ENCODE peak calls at places on chromosomes 11 and 22, in five cellular contexts. T is naive thymus-derived CD8-positive, alpha-beta T cell; B is AG09309; I is HL-60; F is stimulated activated CD4-positive, alpha-beta T cell treated with anti-CD3 and anti-CD28 coated beads, Interleukin-1b, Interleukin-23, amount 100 ng/mL, for 1 hour. R is an unnamed sample.
A peak's percentile ranks its signal among the peaks of the same experiment; 100 is the strongest.

GRCh38 chr11:30285416-30286121 is 37.3 kb upstream of the ARL14EP start:
- DNase-seq in B (no peak), F (no peak), I (no peak), T (no peak), R (no peak)

GRCh38 chr11:68206211-68206610 is 6.9 kb downstream of the KMT5B start:
- DNase-seq in T (no peak), B (no peak), F (no peak), I (peak; percentile 54), R (peak; percentile 30)

GRCh38 chr11:111512296-111513239 is at the start of gene BTG4:
- DNase-seq in I (no peak), F (no peak), B (no peak), T (no peak), R (no peak)

GRCh38 chr11:68042219-68043028 is 3.6 kb downstream of the TCIRG1 start:
- DNase-seq in I (no peak), B (no peak), T (no peak), F (no peak), R (no peak)

GRCh38 chr22:27919943-27920755 is 1.1 kb upstream of the PITPNB start:
- DNase-seq in B (no peak), I (no peak), T (no peak), F (no peak), R (peak; percentile 36)

GRCh38 chr22:29122041-29122440 is 49.2 kb downstream of the KREMEN1 start:
- DNase-seq in F (no peak), B (no peak), I (no peak), T (no peak), R (no peak)

GRCh38 chr11:1129666-1130160 is 28.0 kb upstream of the MUC5AC start:
- DNase-seq in I (no peak), B (no peak), T (no peak), F (no peak), R (no peak)

GRCh38 chr11:12029738-12030363 is 21.4 kb upstream of the DKK3 start:
- DNase-seq in B (no peak), I (no peak), F (no peak), T (no peak), R (no peak)

GRCh38 chr11:16211407-16211806 is 144.9 kb downstream of the SOX6 start:
- DNase-seq in F (no peak), I (no peak), T (no peak), B (no peak), R (no peak)

GRCh38 chr11:87870081-87870480 is 305.2 kb downstream of the RAB38 start:
- DNase-seq in F (no peak), T (no peak), B (no peak), I (no peak), R (no peak)

GRCh38 chr11:103051158-103051801 is 40.7 kb downstream of the DCUN1D5 start:
- DNase-seq in T (no peak), I (no peak), F (no peak), B (no peak), R (no peak)

GRCh38 chr11:34749666-34750659 is 129.1 kb downstream of the EHF start:
- DNase-seq in F (no peak), B (peak; percentile 77), T (no peak), I (no peak), R (peak; percentile 53)

GRCh38 chr11:44627911-44628729 is 62.7 kb downstream of the CD82 start:
- DNase-seq in I (no peak), F (no peak), B (no peak), T (no peak), R (peak; percentile 17)

GRCh38 chr11:25876456-25876965 is 455.4 kb upstream of the ANO3 start:
- DNase-seq in T (no peak), I (no peak), B (no peak), F (no peak), R (no peak)

GRCh38 chr11:86934933-86935579 is 20.1 kb downstream of the FZD4 start:
- DNase-seq in I (no peak), T (no peak), F (no peak), B (no peak), R (no peak)

GRCh38 chr22:45537734-45538181 is 35.1 kb downstream of the FBLN1 start:
- DNase-seq in T (no peak), I (no peak), F (no peak), B (peak; percentile 71), R (peak; percentile 71)

GRCh38 chr11:76279651-76280050 is 73.3 kb upstream of the WNT11 start:
- DNase-seq in F (no peak), B (no peak), I (no peak), T (no peak), R (no peak)

GRCh38 chr11:71146846-71147245 is 105.5 kb downstream of the SHANK2 start:
- DNase-seq in I (no peak), F (no peak), T (no peak), B (no peak), R (no peak)

GRCh38 chr11:116837231-116838091 is at the start of gene APOA1:
- DNase-seq in T (no peak), B (no peak), I (no peak), F (no peak), R (no peak)

GRCh38 chr11:50412832-50413231 is 380.2 kb downstream of the OR4C45 start:
- DNase-seq in B (no peak), T (no peak), F (no peak), I (no peak), R (no peak)

GRCh38 chr11:94948070-94948617 is 25.2 kb downstream of the CWC15 start:
- DNase-seq in F (no peak), T (no peak), I (no peak), B (peak; percentile 69), R (peak; percentile 73)

GRCh38 chr22:45889093-45889538 is 87.8 kb downstream of the WNT7B start:
- DNase-seq in I (no peak), T (no peak), B (no peak), F (no peak), R (no peak)

GRCh38 chr11:123475478-123475877 is 45.4 kb downstream of the GRAMD1B start:
- DNase-seq in F (no peak), B (no peak), I (no peak), T (no peak), R (peak; percentile 22)

GRCh38 chr11:98625526-98625925 is 395.2 kb upstream of the CNTN5 start:
- DNase-seq in T (no peak), F (no peak), I (no peak), B (no peak), R (no peak)

GRCh38 chr11:46352063-46352841 is 5.0 kb downstream of the DGKZ start:
- DNase-seq in F (peak; percentile 63), B (no peak), I (peak; percentile 54), T (peak; percentile 78), R (no peak)

GRCh38 chr11:7600205-7600775 is 73.0 kb downstream of the CYB5R2 start:
- DNase-seq in B (peak; percentile 85), T (no peak), F (no peak), I (peak; percentile 83), R (peak; percentile 71)

GRCh38 chr11:69171476-69171875 is 15.7 kb downstream of the SMIM38 start:
- DNase-seq in I (no peak), F (no peak), T (no peak), B (no peak), R (no peak)

GRCh38 chr11:64534391-64534801 is 56.6 kb upstream of the SLC22A12 start:
- DNase-seq in T (no peak), B (no peak), I (no peak), F (no peak), R (no peak)

GRCh38 chr11:33936745-33937612 is 45.1 kb upstream of the LMO2 start:
- DNase-seq in T (no peak), B (peak; percentile 21), I (peak; percentile 50), F (no peak), R (peak; percentile 40)

GRCh38 chr11:12668166-12668565 is 6.1 kb upstream of the TEAD1 start:
- DNase-seq in T (no peak), B (no peak), I (no peak), F (no peak), R (no peak)

GRCh38 chr22:40196628-40197027 is 18.9 kb downstream of the TNRC6B start:
- DNase-seq in B (no peak), F (no peak), T (no peak), I (no peak), R (peak; percentile 74)

GRCh38 chr11:60372767-60373166 is 5.6 kb upstream of the MS4A7 start:
- DNase-seq in I (no peak), F (no peak), B (no peak), T (no peak), R (no peak)

GRCh38 chr11:15073361-15074205 is at the start of gene CALCB:
- DNase-seq in F (no peak), B (no peak), I (no peak), T (no peak), R (no peak)

GRCh38 chr11:2091786-2092463 is 47.3 kb downstream of the IGF2 start:
- DNase-seq in T (no peak), F (no peak), I (no peak), B (no peak), R (no peak)

R was measured in GM04504.